ENCODE peak calls at places on chromosomes 7 and 10, in six cellular contexts. One of them, this sample, is unnamed.

GRCh38 chr7:77482015-77482414 is 55.1 kb upstream of the PTPN12 start:
- DNase-seq in DND-41: no peak
- DNase-seq in hepatocyte: peak; percentile 76
- DNase-seq in spleen: no peak
- DNase-seq in stomach: peak; percentile 69
- DNase-seq in osteoblast: no peak
- DNase-seq in this sample: no peak

GRCh38 chr7:94276797-94277196 is 117.9 kb upstream of the COL1A2 start:
- DNase-seq in DND-41: no peak
- DNase-seq in hepatocyte: no peak
- DNase-seq in spleen: no peak
- DNase-seq in stomach: no peak
- DNase-seq in osteoblast: no peak
- DNase-seq in this sample: no peak

GRCh38 chr10:101258179-101258885 is 29.1 kb upstream of the LBX1 start:
- DNase-seq in DND-41: no peak
- DNase-seq in hepatocyte: no peak
- DNase-seq in spleen: no peak
- DNase-seq in stomach: no peak
- DNase-seq in osteoblast: peak; percentile 57
- DNase-seq in this sample: no peak

GRCh38 chr10:48476279-48476982 is 128.4 kb downstream of the ARHGAP22 start:
- DNase-seq in DND-41: no peak
- DNase-seq in hepatocyte: no peak
- DNase-seq in spleen: no peak
- DNase-seq in stomach: peak; percentile 17
- DNase-seq in osteoblast: no peak
- DNase-seq in this sample: peak; percentile 53

GRCh38 chr10:24434961-24435360 is 226.0 kb downstream of the KIAA1217 start:
- DNase-seq in DND-41: no peak
- DNase-seq in hepatocyte: no peak
- DNase-seq in spleen: no peak
- DNase-seq in stomach: no peak
- DNase-seq in osteoblast: no peak
- DNase-seq in this sample: no peak

GRCh38 chr7:211715-212058 is 19.3 kb downstream of the FAM20C start:
- DNase-seq in DND-41: no peak
- DNase-seq in hepatocyte: no peak
- DNase-seq in spleen: no peak
- DNase-seq in stomach: no peak
- DNase-seq in osteoblast: no peak
- DNase-seq in this sample: no peak

GRCh38 chr10:36559412-36559811 is 566.0 kb upstream of the ANKRD30A start:
- DNase-seq in DND-41: no peak
- DNase-seq in hepatocyte: no peak
- DNase-seq in spleen: no peak
- DNase-seq in stomach: no peak
- DNase-seq in osteoblast: no peak
- DNase-seq in this sample: no peak

GRCh38 chr10:5284311-5285057 is 80.3 kb upstream of the UCN3 start:
- DNase-seq in DND-41: peak; percentile 50
- DNase-seq in hepatocyte: no peak
- DNase-seq in spleen: no peak
- DNase-seq in stomach: no peak
- DNase-seq in osteoblast: peak; percentile 87
- DNase-seq in this sample: no peak

GRCh38 chr7:69739182-69739581 is 140.9 kb downstream of the AUTS2 start:
- DNase-seq in DND-41: peak; percentile 56
- DNase-seq in hepatocyte: no peak
- DNase-seq in spleen: no peak
- DNase-seq in stomach: no peak
- DNase-seq in osteoblast: no peak
- DNase-seq in this sample: no peak

GRCh38 chr10:86316274-86316835 is 50.2 kb downstream of the GRID1 start:
- DNase-seq in DND-41: no peak
- DNase-seq in hepatocyte: no peak
- DNase-seq in spleen: peak; percentile 40
- DNase-seq in stomach: no peak
- DNase-seq in osteoblast: no peak
- DNase-seq in this sample: no peak

GRCh38 chr7:121079425-121080169 is 91.1 kb downstream of the CPED1 start:
- DNase-seq in DND-41: no peak
- DNase-seq in hepatocyte: peak; percentile 37
- DNase-seq in spleen: no peak
- DNase-seq in stomach: no peak
- DNase-seq in osteoblast: no peak
- DNase-seq in this sample: no peak
- TF ChIP-seq CTCF in DND-41: no peak
- TF ChIP-seq CTCF in hepatocyte: peak; percentile 28
- TF ChIP-seq CTCF in spleen: no peak
- TF ChIP-seq CTCF in stomach: no peak
- TF ChIP-seq CTCF in osteoblast: peak; percentile 45
- TF ChIP-seq CTCF in this sample: peak; percentile 44

GRCh38 chr7:47474937-47475879 is 106.7 kb downstream of the TNS3 start:
- DNase-seq in DND-41: no peak
- DNase-seq in hepatocyte: peak; percentile 93
- DNase-seq in spleen: peak; percentile 91
- DNase-seq in stomach: peak; percentile 94
- DNase-seq in osteoblast: peak; percentile 96
- DNase-seq in this sample: peak; percentile 88
- TF ChIP-seq CTCF in DND-41: no peak
- TF ChIP-seq CTCF in hepatocyte: no peak
- TF ChIP-seq CTCF in spleen: peak; percentile 24
- TF ChIP-seq CTCF in stomach: no peak
- TF ChIP-seq CTCF in osteoblast: no peak
- TF ChIP-seq CTCF in this sample: peak; percentile 28

DNA sequence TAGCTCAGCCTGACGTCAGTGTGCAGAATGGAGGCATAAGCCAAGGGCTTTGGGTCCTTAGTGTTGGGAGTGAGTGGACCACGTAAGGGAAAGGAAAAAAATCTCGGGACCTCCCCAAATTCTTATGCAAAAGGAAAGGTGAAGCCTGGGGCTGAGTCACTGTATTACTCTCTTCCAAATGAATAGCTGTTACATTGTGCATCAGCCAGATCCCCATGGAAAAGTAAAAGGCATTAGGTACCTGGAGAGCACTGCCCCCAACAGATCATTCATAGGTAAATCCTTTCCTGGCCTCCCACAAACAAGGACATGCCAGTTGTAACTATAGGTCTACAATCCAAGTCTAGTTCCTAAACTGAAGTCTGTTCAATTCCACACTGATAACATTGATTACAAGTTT is 170.5 kb downstream of the C1GALT1 start:
- DNase-seq in DND-41: no peak
- DNase-seq in hepatocyte: peak; percentile 10
- DNase-seq in spleen: no peak
- DNase-seq in stomach: no peak
- DNase-seq in osteoblast: no peak
- DNase-seq in this sample: no peak
- TF ChIP-seq CTCF in DND-41: no peak
- TF ChIP-seq CTCF in hepatocyte: peak; percentile 10
- TF ChIP-seq CTCF in spleen: no peak
- TF ChIP-seq CTCF in stomach: no peak
- TF ChIP-seq CTCF in osteoblast: no peak
- TF ChIP-seq CTCF in this sample: no peak

DNA sequence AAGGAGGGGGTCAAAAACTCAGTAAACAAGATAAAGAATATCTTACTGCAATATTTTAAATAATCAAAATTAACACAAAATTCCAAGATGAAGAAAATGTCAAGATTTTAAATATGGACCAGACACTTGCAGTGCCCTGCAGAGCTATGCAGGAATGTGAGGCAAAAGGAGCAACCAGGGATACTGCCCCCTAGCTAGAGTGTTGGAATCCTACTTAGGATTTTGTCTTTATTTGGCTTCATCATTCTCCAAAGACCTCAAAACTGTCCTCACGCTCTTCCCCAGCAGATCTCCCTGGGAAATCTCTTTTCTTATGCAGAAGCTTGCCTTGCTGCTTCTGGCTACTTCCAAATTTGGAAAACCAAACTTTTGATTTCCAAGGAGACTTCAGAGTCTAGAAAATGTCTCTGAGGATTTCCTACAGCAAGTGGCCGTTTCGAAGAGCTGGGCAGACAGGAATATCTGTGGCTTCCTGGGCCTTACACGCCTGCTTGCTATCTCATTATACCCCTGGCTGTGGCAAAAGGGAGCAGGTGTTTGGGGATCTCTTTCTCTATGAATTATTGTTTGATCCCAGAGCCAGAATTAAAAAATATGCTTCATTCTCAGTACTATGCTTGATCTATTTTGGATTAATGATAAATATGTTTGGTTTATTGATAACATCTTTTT is 232.2 kb upstream of the BMPER start:
- DNase-seq in DND-41: no peak
- DNase-seq in hepatocyte: no peak
- DNase-seq in spleen: no peak
- DNase-seq in stomach: no peak
- DNase-seq in osteoblast: no peak
- DNase-seq in this sample: no peak
- TF ChIP-seq CTCF in DND-41: no peak
- TF ChIP-seq CTCF in hepatocyte: no peak
- TF ChIP-seq CTCF in spleen: no peak
- TF ChIP-seq CTCF in stomach: no peak
- TF ChIP-seq CTCF in osteoblast: peak; percentile 12
- TF ChIP-seq CTCF in this sample: peak; percentile 9

GRCh38 chr7:108875139-108875538 is 305.5 kb downstream of the DNAJB9 start:
- DNase-seq in DND-41: peak; percentile 19
- DNase-seq in hepatocyte: no peak
- DNase-seq in spleen: no peak
- DNase-seq in stomach: no peak
- DNase-seq in osteoblast: peak; percentile 62
- DNase-seq in this sample: no peak
- TF ChIP-seq CTCF in DND-41: peak; percentile 47
- TF ChIP-seq CTCF in hepatocyte: no peak
- TF ChIP-seq CTCF in spleen: no peak
- TF ChIP-seq CTCF in stomach: no peak
- TF ChIP-seq CTCF in osteoblast: peak; percentile 34
- TF ChIP-seq CTCF in this sample: no peak

DNA sequence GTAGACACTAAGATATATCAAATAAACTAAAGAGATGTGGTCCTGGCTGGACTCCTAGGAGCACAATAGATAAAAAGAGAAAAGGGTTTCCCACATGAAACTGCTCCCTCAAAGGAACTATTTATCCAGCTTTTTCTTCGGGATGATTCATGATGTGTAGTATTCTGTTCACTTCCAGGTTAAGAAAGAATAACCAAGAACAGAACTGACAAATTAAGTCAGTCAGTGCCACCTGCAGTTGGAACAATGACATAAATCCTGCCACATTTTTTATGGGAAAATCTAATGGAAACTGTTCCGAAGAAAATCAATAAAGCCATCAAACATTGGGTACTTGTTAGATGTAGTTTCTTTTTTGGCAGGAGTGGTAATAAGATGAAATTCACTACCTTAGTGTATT is 87.1 kb downstream of the POLR1F start:
- DNase-seq in DND-41: no peak
- DNase-seq in hepatocyte: no peak
- DNase-seq in spleen: no peak
- DNase-seq in stomach: no peak
- DNase-seq in osteoblast: peak; percentile 0
- DNase-seq in this sample: no peak
- TF ChIP-seq CTCF in DND-41: no peak
- TF ChIP-seq CTCF in hepatocyte: no peak
- TF ChIP-seq CTCF in spleen: no peak
- TF ChIP-seq CTCF in stomach: no peak
- TF ChIP-seq CTCF in osteoblast: peak; percentile 21
- TF ChIP-seq CTCF in this sample: peak; percentile 54

DNA sequence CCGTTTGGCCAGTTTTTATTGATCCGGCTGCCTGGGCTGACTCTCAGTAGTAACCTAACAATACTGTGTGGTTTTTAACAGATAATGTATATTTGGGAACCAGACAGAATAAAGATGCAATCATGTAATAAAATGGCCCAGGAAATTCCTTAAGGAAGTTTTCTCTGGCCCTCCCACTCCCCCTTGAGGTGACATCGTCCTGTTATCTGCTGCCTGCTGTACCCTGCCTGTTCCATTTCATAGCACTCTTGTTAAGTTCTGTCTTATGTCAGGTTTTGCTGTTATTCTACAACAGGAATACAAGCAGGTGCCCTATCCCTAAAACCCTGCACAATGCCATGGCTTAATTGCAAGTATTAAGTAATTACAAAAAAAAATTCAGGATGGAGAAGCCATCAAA is 12.5 kb downstream of the ITGB8 start:
- DNase-seq in DND-41: no peak
- DNase-seq in hepatocyte: no peak
- DNase-seq in spleen: no peak
- DNase-seq in stomach: no peak
- DNase-seq in osteoblast: no peak
- DNase-seq in this sample: no peak
- TF ChIP-seq CTCF in DND-41: no peak
- TF ChIP-seq CTCF in hepatocyte: peak; percentile 28
- TF ChIP-seq CTCF in spleen: no peak
- TF ChIP-seq CTCF in stomach: no peak
- TF ChIP-seq CTCF in osteoblast: peak; percentile 19
- TF ChIP-seq CTCF in this sample: peak; percentile 37

GRCh38 chr7:32427769-32428291 is 62.4 kb downstream of the LSM5 start:
- DNase-seq in DND-41: peak; percentile 59
- DNase-seq in hepatocyte: peak; percentile 93
- DNase-seq in spleen: peak; percentile 79
- DNase-seq in stomach: peak; percentile 42
- DNase-seq in osteoblast: peak; percentile 92
- DNase-seq in this sample: peak; percentile 95
- TF ChIP-seq CTCF in DND-41: peak; percentile 45
- TF ChIP-seq CTCF in hepatocyte: peak; percentile 36
- TF ChIP-seq CTCF in spleen: peak; percentile 24
- TF ChIP-seq CTCF in stomach: no peak
- TF ChIP-seq CTCF in osteoblast: peak; percentile 47
- TF ChIP-seq CTCF in this sample: peak; percentile 54

GRCh38 chr7:117875566-117875965 is 2.3 kb upstream of the CTTNBP2 start:
- DNase-seq in DND-41: no peak
- DNase-seq in hepatocyte: peak; percentile 52
- DNase-seq in spleen: no peak
- DNase-seq in stomach: no peak
- DNase-seq in osteoblast: no peak
- DNase-seq in this sample: no peak
- TF ChIP-seq CTCF in DND-41: no peak
- TF ChIP-seq CTCF in hepatocyte: peak; percentile 16
- TF ChIP-seq CTCF in spleen: no peak
- TF ChIP-seq CTCF in stomach: no peak
- TF ChIP-seq CTCF in osteoblast: no peak
- TF ChIP-seq CTCF in this sample: peak; percentile 25

DNA sequence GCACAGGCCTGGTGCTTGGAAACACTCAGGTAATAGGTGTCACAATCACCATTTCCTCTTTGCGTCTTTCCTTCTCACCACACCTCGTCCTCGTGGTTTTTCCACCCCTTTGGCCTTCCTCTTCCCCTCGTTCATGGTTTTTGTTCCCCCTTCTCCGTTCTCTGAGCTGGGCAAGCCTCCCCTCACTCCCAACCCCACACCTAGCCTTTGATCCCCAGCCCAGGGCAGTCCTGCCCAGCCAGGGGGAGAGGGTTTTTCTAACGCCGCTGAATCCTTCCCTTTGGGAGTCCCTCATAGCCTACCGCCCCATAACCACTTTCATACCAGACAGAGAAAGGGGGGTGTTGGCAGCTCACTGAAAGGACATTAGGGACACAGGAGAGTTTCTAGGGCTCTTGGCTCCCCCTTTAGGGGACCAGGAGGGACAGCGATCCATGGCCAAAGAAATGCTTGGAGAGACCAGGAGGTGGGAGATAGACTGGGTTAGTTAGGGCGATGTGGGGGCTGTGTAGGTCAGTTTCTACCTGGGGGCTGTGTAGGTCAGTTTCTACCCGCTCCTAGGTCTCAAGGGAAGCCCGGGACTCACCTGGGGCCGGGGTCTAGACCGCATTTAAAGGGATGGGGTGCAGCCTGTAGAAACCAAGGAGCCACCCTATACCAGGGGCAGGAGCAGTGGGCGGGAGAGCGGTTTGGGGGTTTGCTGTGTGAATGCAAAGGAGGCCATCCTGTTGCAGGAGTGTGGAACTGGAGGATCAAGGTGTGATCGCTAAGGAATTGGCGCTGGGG is 1.4 kb downstream of the EPHB4 start:
- DNase-seq in DND-41: no peak
- DNase-seq in hepatocyte: peak; percentile 67
- DNase-seq in spleen: no peak
- DNase-seq in stomach: no peak
- DNase-seq in osteoblast: peak; percentile 93
- DNase-seq in this sample: no peak
- TF ChIP-seq CTCF in DND-41: no peak
- TF ChIP-seq CTCF in hepatocyte: peak; percentile 42
- TF ChIP-seq CTCF in spleen: no peak
- TF ChIP-seq CTCF in stomach: no peak
- TF ChIP-seq CTCF in osteoblast: peak; percentile 31
- TF ChIP-seq CTCF in this sample: peak; percentile 59